ENCODE peak calls at places on chromosome 20, in four cellular contexts. B, S, O and U are unnamed samples.

GRCh38 chr20:22686097-22686496 is 101.7 kb upstream of the FOXA2 start:
- DNase-seq in B (no peak), O (no peak), S (no peak), U (peak)

GRCh38 chr20:49579874-49580817 is 12.2 kb upstream of the PTGIS start:
- DNase-seq in S (no peak), O (no peak), B (no peak), U (peak)

GRCh38 chr20:37986873-37987601 is 46.2 kb downstream of the TTI1 start:
- DNase-seq in B (no peak), S (no peak), O (no peak), U (peak)

GRCh38 chr20:44126445-44126844 is 60.5 kb downstream of the JPH2 start:
- DNase-seq in O (no peak), B (no peak), S (no peak), U (no peak)

GRCh38 chr20:47667531-47668312 is 117.6 kb downstream of the SULF2 start:
- DNase-seq in O (no peak), B (no peak), S (no peak), U (no peak)

GRCh38 chr20:50303573-50304500 is 113.2 kb downstream of the CEBPB start:
- DNase-seq in B (peak), S (no peak), O (no peak), U (no peak)

GRCh38 chr20:1700990-1701389 is 43.4 kb upstream of the SIRPG start:
- DNase-seq in S (no peak), B (no peak), O (no peak), U (no peak)

GRCh38 chr20:57384953-57385761 is 6.0 kb upstream of the RBM38 start:
- DNase-seq in O (no peak), B (no peak), S (no peak), U (no peak)

GRCh38 chr20:50594591-50595432 is 84.6 kb downstream of the PTPN1 start:
- DNase-seq in B (no peak), S (no peak), O (no peak), U (no peak)

GRCh38 chr20:59771506-59772372 is 161.7 kb downstream of the SYCP2 start:
- DNase-seq in B (no peak), O (no peak), S (no peak), U (no peak)

GRCh38 chr20:39451386-39451785 is 489.2 kb downstream of the DHX35 start:
- DNase-seq in B (no peak), O (no peak), S (no peak), U (no peak)

GRCh38 chr20:24157213-24157612 is 168.6 kb upstream of the GGTLC1 start:
- DNase-seq in O (no peak), S (no peak), B (no peak), U (no peak)

GRCh38 chr20:14449323-14449722 is 111.9 kb upstream of the FLRT3 start:
- DNase-seq in O (no peak), B (no peak), S (no peak), U (no peak)

GRCh38 chr20:62363920-62364851 is 2.9 kb downstream of the LAMA5 start:
- DNase-seq in B (peak), O (no peak), S (no peak), U (no peak)

GRCh38 chr20:3471397-3472021 is 691 bp downstream of the ATRN start:
- DNase-seq in O (peak), B (peak), S (no peak), U (no peak)

GRCh38 chr20:32241807-32242206 is 34.1 kb downstream of the POFUT1 start:
- DNase-seq in S (no peak), B (no peak), O (no peak), U (no peak)